ENCODE peak calls at places on chromosomes 2 and 18, in four cellular contexts. One of them, this sample, is unnamed.

GRCh38 chr2:44490726-44491125 is 129.0 kb downstream of the CAMKMT start:
- DNase-seq in neural progenitor cell: no peak
- DNase-seq in breast epithelium: no peak
- DNase-seq in fibroblast of lung: no peak
- DNase-seq in this sample: no peak

GRCh38 chr2:190267302-190267701 is 52.3 kb downstream of the HIBCH start:
- DNase-seq in neural progenitor cell: no peak
- DNase-seq in breast epithelium: no peak
- DNase-seq in fibroblast of lung: peak
- DNase-seq in this sample: no peak

GRCh38 chr2:158733430-158733755 is 61.7 kb upstream of the DAPL1 start:
- DNase-seq in fibroblast of lung: peak
- DNase-seq in breast epithelium: no peak
- DNase-seq in neural progenitor cell: no peak
- DNase-seq in this sample: no peak

GRCh38 chr18:78967692-78968091 is 11.9 kb upstream of the SALL3 start:
- DNase-seq in fibroblast of lung: no peak
- DNase-seq in breast epithelium: no peak
- DNase-seq in neural progenitor cell: no peak
- DNase-seq in this sample: no peak

GRCh38 chr2:198325359-198325758 is 521.0 kb downstream of the PLCL1 start:
- DNase-seq in breast epithelium: no peak
- DNase-seq in fibroblast of lung: peak
- DNase-seq in neural progenitor cell: no peak
- DNase-seq in this sample: no peak

GRCh38 chr2:210363261-210363660 is 48.3 kb upstream of the MYL1 start:
- DNase-seq in breast epithelium: no peak
- DNase-seq in neural progenitor cell: no peak
- DNase-seq in fibroblast of lung: no peak
- DNase-seq in this sample: no peak

GRCh38 chr2:134712334-134712733 is 6.5 kb downstream of the TMEM163 start:
- DNase-seq in fibroblast of lung: no peak
- DNase-seq in neural progenitor cell: no peak
- DNase-seq in breast epithelium: no peak
- DNase-seq in this sample: no peak

GRCh38 chr2:134392689-134393476 is 139.0 kb downstream of the MGAT5 start:
- DNase-seq in neural progenitor cell: no peak
- DNase-seq in fibroblast of lung: peak
- DNase-seq in breast epithelium: no peak
- DNase-seq in this sample: no peak

GRCh38 chr2:239375278-239376061 is 25.4 kb downstream of the HDAC4 start:
- DNase-seq in breast epithelium: no peak
- DNase-seq in neural progenitor cell: peak
- DNase-seq in fibroblast of lung: no peak
- DNase-seq in this sample: no peak

GRCh38 chr18:57930476-57930875 is 113.5 kb upstream of the NEDD4L start:
- DNase-seq in breast epithelium: no peak
- DNase-seq in fibroblast of lung: no peak
- DNase-seq in neural progenitor cell: no peak
- DNase-seq in this sample: no peak

GRCh38 chr2:205435970-205436369 is 246.3 kb upstream of the NRP2 start:
- DNase-seq in fibroblast of lung: peak
- DNase-seq in neural progenitor cell: no peak
- DNase-seq in breast epithelium: no peak
- DNase-seq in this sample: no peak

GRCh38 chr2:15969214-15969613 is 28.9 kb downstream of the MYCN start:
- DNase-seq in breast epithelium: no peak
- DNase-seq in fibroblast of lung: no peak
- DNase-seq in neural progenitor cell: no peak
- DNase-seq in this sample: no peak

GRCh38 chr2:144886847-144887246 is 366.9 kb upstream of the ZEB2 start:
- DNase-seq in fibroblast of lung: peak
- DNase-seq in breast epithelium: no peak
- DNase-seq in neural progenitor cell: no peak
- DNase-seq in this sample: no peak

GRCh38 chr2:227267406-227268115 is 57.5 kb upstream of the MFF start:
- DNase-seq in fibroblast of lung: no peak
- DNase-seq in breast epithelium: no peak
- DNase-seq in neural progenitor cell: no peak
- DNase-seq in this sample: no peak

GRCh38 chr2:221969830-221970144 is 329.0 kb downstream of the PAX3 start:
- DNase-seq in fibroblast of lung: no peak
- DNase-seq in breast epithelium: no peak
- DNase-seq in neural progenitor cell: no peak
- DNase-seq in this sample: no peak

GRCh38 chr2:137969418-137969765 is 5.1 kb downstream of the HNMT start:
- DNase-seq in neural progenitor cell: no peak
- DNase-seq in fibroblast of lung: peak
- DNase-seq in breast epithelium: peak
- DNase-seq in this sample: no peak

GRCh38 chr2:148922776-148923175 is 47.7 kb downstream of the KIF5C start:
- DNase-seq in neural progenitor cell: no peak
- DNase-seq in fibroblast of lung: no peak
- DNase-seq in breast epithelium: peak
- DNase-seq in this sample: no peak

GRCh38 chr18:30406728-30407127 is 635.8 kb downstream of the DSC3 start:
- DNase-seq in neural progenitor cell: no peak
- DNase-seq in breast epithelium: no peak
- DNase-seq in fibroblast of lung: peak
- DNase-seq in this sample: no peak

GRCh38 chr2:96470636-96471035 is 34.5 kb downstream of the NEURL3 start:
- DNase-seq in fibroblast of lung: peak
- DNase-seq in breast epithelium: no peak
- DNase-seq in neural progenitor cell: peak
- DNase-seq in this sample: peak

GRCh38 chr2:67500541-67500940 is 103.4 kb downstream of the ETAA1 start:
- DNase-seq in neural progenitor cell: no peak
- DNase-seq in breast epithelium: no peak
- DNase-seq in fibroblast of lung: peak
- DNase-seq in this sample: no peak

GRCh38 chr2:177400337-177400923 is 7.9 kb downstream of the AGPS start:
- DNase-seq in fibroblast of lung: peak
- DNase-seq in breast epithelium: no peak
- DNase-seq in neural progenitor cell: no peak
- DNase-seq in this sample: no peak

GRCh38 chr2:71468279-71469015 is 15.1 kb downstream of the DYSF start:
- DNase-seq in fibroblast of lung: no peak
- DNase-seq in neural progenitor cell: no peak
- DNase-seq in breast epithelium: no peak
- DNase-seq in this sample: no peak

GRCh38 chr2:55112229-55113016 is 62.2 kb upstream of the RTN4 start:
- DNase-seq in breast epithelium: peak
- DNase-seq in neural progenitor cell: peak
- DNase-seq in fibroblast of lung: peak
- DNase-seq in this sample: no peak

GRCh38 chr2:205161156-205161555 is 521.1 kb upstream of the NRP2 start:
- DNase-seq in fibroblast of lung: peak
- DNase-seq in neural progenitor cell: no peak
- DNase-seq in breast epithelium: no peak
- DNase-seq in this sample: no peak

GRCh38 chr2:100820346-100821254 is 661 bp downstream of the NPAS2 start:
- DNase-seq in fibroblast of lung: no peak
- DNase-seq in neural progenitor cell: peak
- DNase-seq in breast epithelium: no peak
- DNase-seq in this sample: no peak

GRCh38 chr2:175872716-175873115 is 129.4 kb downstream of the LNPK start:
- DNase-seq in neural progenitor cell: no peak
- DNase-seq in fibroblast of lung: peak
- DNase-seq in breast epithelium: no peak
- DNase-seq in this sample: no peak

GRCh38 chr2:118310878-118311442 is 222.7 kb downstream of the INSIG2 start:
- DNase-seq in neural progenitor cell: peak
- DNase-seq in breast epithelium: no peak
- DNase-seq in fibroblast of lung: no peak
- DNase-seq in this sample: no peak

GRCh38 chr2:213021971-213022899 is 129.2 kb downstream of the IKZF2 start:
- DNase-seq in breast epithelium: no peak
- DNase-seq in neural progenitor cell: no peak
- DNase-seq in fibroblast of lung: peak
- DNase-seq in this sample: no peak

GRCh38 chr2:120267348-120267747 is 14.7 kb downstream of the RALB start:
- DNase-seq in neural progenitor cell: no peak
- DNase-seq in fibroblast of lung: no peak
- DNase-seq in breast epithelium: no peak
- DNase-seq in this sample: no peak

GRCh38 chr2:32863803-32864202 is 83.0 kb upstream of the LTBP1 start:
- DNase-seq in breast epithelium: no peak
- DNase-seq in neural progenitor cell: no peak
- DNase-seq in fibroblast of lung: peak
- DNase-seq in this sample: no peak

GRCh38 chr2:238321467-238321866 is 1.1 kb downstream of the TRAF3IP1 start:
- DNase-seq in fibroblast of lung: no peak
- DNase-seq in neural progenitor cell: no peak
- DNase-seq in breast epithelium: no peak
- DNase-seq in this sample: no peak
- H3K4me3 ChIP-seq in fibroblast of lung: peak
- H3K4me3 ChIP-seq in neural progenitor cell: peak
- H3K4me3 ChIP-seq in breast epithelium: peak
- H3K4me3 ChIP-seq in this sample: peak

DNA sequence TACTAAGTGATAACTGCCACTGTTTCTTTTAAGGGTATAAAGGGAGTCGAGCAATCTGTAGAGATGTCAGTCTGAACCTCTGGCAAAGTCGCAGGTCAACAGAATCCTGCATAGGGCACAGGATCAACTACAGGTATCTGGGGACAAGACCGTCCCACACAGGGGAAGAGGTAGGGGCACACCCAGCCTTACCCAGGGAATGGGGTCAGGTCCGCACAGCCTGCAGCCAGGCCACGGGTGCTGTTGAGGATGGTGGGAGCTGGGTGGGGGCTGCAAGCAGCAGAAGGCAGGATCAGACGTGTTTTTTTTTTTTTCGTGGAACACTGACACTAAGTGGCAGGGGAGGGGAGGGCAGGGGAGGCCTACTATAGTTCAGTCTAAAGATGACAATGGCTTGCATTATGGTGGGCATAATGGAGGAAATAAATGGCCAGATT is 41.9 kb downstream of the HDLBP start:
- DNase-seq in neural progenitor cell: peak
- DNase-seq in fibroblast of lung: no peak
- DNase-seq in breast epithelium: no peak
- DNase-seq in this sample: no peak
- TF ChIP-seq CTCF in neural progenitor cell: peak
- TF ChIP-seq CTCF in fibroblast of lung: no peak
- TF ChIP-seq CTCF in breast epithelium: no peak
- TF ChIP-seq CTCF in this sample: no peak

GRCh38 chr2:105283532-105283931 is 42.0 kb downstream of the GPR45 start:
- DNase-seq in neural progenitor cell: no peak
- DNase-seq in breast epithelium: no peak
- DNase-seq in fibroblast of lung: no peak
- DNase-seq in this sample: no peak
- H3K27ac ChIP-seq in neural progenitor cell: no peak
- H3K27ac ChIP-seq in breast epithelium: no peak
- H3K27ac ChIP-seq in fibroblast of lung: no peak
- H3K27ac ChIP-seq in this sample: no peak

GRCh38 chr2:169360984-169361705 is 1.2 kb downstream of the LRP2 start:
- DNase-seq in fibroblast of lung: no peak
- DNase-seq in neural progenitor cell: peak
- DNase-seq in breast epithelium: no peak
- DNase-seq in this sample: peak
- H3K4me3 ChIP-seq in fibroblast of lung: no peak
- H3K4me3 ChIP-seq in neural progenitor cell: peak
- H3K4me3 ChIP-seq in breast epithelium: peak
- H3K4me3 ChIP-seq in this sample: no peak

DNA sequence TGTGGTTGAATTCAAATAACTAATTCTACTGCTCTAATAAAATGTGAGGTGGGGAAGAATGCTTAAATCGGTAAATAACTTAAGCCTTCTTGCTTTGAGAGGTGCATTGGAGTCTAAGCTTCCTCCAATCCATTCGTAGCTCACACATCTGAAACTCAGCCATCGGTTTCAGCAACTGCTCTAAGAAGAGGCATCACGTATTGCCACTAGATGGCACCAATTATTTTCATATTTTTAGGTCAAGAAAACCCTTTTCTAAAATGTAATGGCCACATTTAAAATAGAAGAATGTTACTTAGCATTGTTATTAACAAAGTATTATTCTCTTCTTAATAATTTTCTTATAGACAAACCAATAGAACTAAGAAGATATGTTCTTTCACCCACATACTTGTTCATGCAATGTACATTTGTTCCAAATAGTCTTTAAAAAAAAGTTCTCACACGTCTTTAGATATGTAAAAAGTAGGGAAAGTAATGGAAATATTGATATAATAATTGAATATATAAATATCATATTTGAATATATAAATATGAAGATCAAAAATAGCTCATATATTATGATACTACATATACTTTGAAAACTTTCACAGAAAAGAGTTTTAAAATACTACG is 229.8 kb downstream of the CCDC178 start:
- DNase-seq in neural progenitor cell: peak
- DNase-seq in breast epithelium: no peak
- DNase-seq in fibroblast of lung: peak
- DNase-seq in this sample: no peak
- TF ChIP-seq CTCF in neural progenitor cell: peak
- TF ChIP-seq CTCF in breast epithelium: no peak
- TF ChIP-seq CTCF in fibroblast of lung: peak
- TF ChIP-seq CTCF in this sample: peak

DNA sequence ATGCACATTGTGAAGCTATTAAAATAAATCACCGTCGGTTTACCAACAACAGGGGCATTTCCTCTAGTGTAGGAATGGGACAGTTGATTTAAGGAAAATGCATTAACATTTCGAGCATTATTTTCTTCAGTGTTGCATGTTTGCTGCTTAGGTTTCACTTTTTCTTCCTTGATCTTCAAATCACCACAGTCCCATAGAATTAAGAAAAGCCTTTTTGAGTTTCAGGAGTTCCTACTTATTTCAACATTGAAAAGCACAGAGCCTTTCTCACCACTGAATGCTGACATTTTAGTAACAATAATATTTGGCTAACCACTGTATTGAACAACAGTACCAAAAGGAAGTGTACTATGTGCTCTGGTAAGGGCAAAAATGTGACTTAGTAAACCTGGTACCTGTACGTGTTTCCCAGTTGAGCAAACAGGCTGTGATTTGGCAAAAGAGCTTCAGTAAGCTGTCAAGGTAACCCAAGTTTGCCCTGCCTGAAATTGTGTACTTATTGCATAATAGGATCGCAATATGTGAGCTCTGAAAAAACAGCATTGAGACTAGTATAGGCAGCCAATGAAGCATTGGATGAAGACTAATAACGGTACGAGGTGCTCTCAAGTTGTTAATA is 2.2 kb downstream of the LRRTM4 start:
- DNase-seq in breast epithelium: no peak
- DNase-seq in fibroblast of lung: no peak
- DNase-seq in neural progenitor cell: no peak
- DNase-seq in this sample: no peak
- H3K27ac ChIP-seq in breast epithelium: no peak
- H3K27ac ChIP-seq in fibroblast of lung: no peak
- H3K27ac ChIP-seq in neural progenitor cell: no peak
- H3K27ac ChIP-seq in this sample: no peak

This sample was measured in pancreas.